ENCODE peak calls at places on chromosomes 5 and 9, in five cellular contexts. One of them, this sample, is unnamed.
A peak's percentile ranks its signal among the peaks of the same experiment; 100 is the strongest.

GRCh38 chr9:28810375-28811075 is 1237.2 kb upstream of the C9orf72 start:
- DNase-seq in GM12891: no peak
- DNase-seq in activated T-cell treated with anti-CD3 and anti-CD28 coated beads for 24 hours: no peak
- DNase-seq in NCI-H1694: no peak
- DNase-seq in H4: peak; percentile 60
- DNase-seq in this sample: no peak

GRCh38 chr9:87529666-87530065 is 32.0 kb downstream of the DAPK1 start:
- DNase-seq in GM12891: no peak
- DNase-seq in NCI-H1694: no peak
- DNase-seq in H4: no peak
- DNase-seq in activated T-cell treated with anti-CD3 and anti-CD28 coated beads for 24 hours: no peak
- DNase-seq in this sample: no peak

GRCh38 chr5:147036691-147037245 is 158.2 kb upstream of the PPP2R2B start:
- DNase-seq in NCI-H1694: no peak
- DNase-seq in GM12891: no peak
- DNase-seq in activated T-cell treated with anti-CD3 and anti-CD28 coated beads for 24 hours: no peak
- DNase-seq in H4: no peak
- DNase-seq in this sample: no peak

GRCh38 chr5:135242021-135242480 is 157.0 kb downstream of the MACROH2A1 start:
- DNase-seq in GM12891: no peak
- DNase-seq in activated T-cell treated with anti-CD3 and anti-CD28 coated beads for 24 hours: no peak
- DNase-seq in H4: peak; percentile 84
- DNase-seq in NCI-H1694: no peak
- DNase-seq in this sample: no peak

GRCh38 chr9:20490246-20490834 is 132.0 kb downstream of the MLLT3 start:
- DNase-seq in GM12891: no peak
- DNase-seq in NCI-H1694: no peak
- DNase-seq in activated T-cell treated with anti-CD3 and anti-CD28 coated beads for 24 hours: no peak
- DNase-seq in H4: no peak
- DNase-seq in this sample: no peak

GRCh38 chr9:98318041-98318790 is 62.8 kb upstream of the TBC1D2 start:
- DNase-seq in activated T-cell treated with anti-CD3 and anti-CD28 coated beads for 24 hours: no peak
- DNase-seq in NCI-H1694: no peak
- DNase-seq in GM12891: no peak
- DNase-seq in H4: no peak
- DNase-seq in this sample: no peak

GRCh38 chr5:144352732-144353317 is 182.2 kb downstream of the KCTD16 start:
- DNase-seq in H4: no peak
- DNase-seq in activated T-cell treated with anti-CD3 and anti-CD28 coated beads for 24 hours: no peak
- DNase-seq in NCI-H1694: no peak
- DNase-seq in GM12891: no peak
- DNase-seq in this sample: no peak

GRCh38 chr5:150441813-150442698 is 7.5 kb downstream of the RPS14 start:
- DNase-seq in activated T-cell treated with anti-CD3 and anti-CD28 coated beads for 24 hours: no peak
- DNase-seq in GM12891: no peak
- DNase-seq in H4: no peak
- DNase-seq in NCI-H1694: no peak
- DNase-seq in this sample: no peak

GRCh38 chr5:23269981-23270380 is 237.4 kb upstream of the PRDM9 start:
- DNase-seq in GM12891: no peak
- DNase-seq in NCI-H1694: no peak
- DNase-seq in activated T-cell treated with anti-CD3 and anti-CD28 coated beads for 24 hours: no peak
- DNase-seq in H4: peak; percentile 49
- DNase-seq in this sample: no peak

GRCh38 chr5:174078416-174078815 is 32.9 kb downstream of the NSG2 start:
- DNase-seq in GM12891: no peak
- DNase-seq in NCI-H1694: no peak
- DNase-seq in H4: no peak
- DNase-seq in activated T-cell treated with anti-CD3 and anti-CD28 coated beads for 24 hours: no peak
- DNase-seq in this sample: no peak

GRCh38 chr9:130360672-130361071 is 84.1 kb upstream of the ASS1 start:
- DNase-seq in GM12891: no peak
- DNase-seq in NCI-H1694: no peak
- DNase-seq in H4: no peak
- DNase-seq in activated T-cell treated with anti-CD3 and anti-CD28 coated beads for 24 hours: no peak
- DNase-seq in this sample: no peak

GRCh38 chr5:120124031-120124430 is 340.1 kb upstream of the PRR16 start:
- DNase-seq in activated T-cell treated with anti-CD3 and anti-CD28 coated beads for 24 hours: no peak
- DNase-seq in NCI-H1694: no peak
- DNase-seq in H4: no peak
- DNase-seq in GM12891: no peak
- DNase-seq in this sample: no peak

GRCh38 chr5:127097288-127097687 is 24.0 kb upstream of the C5orf63 start:
- DNase-seq in H4: no peak
- DNase-seq in activated T-cell treated with anti-CD3 and anti-CD28 coated beads for 24 hours: no peak
- DNase-seq in NCI-H1694: no peak
- DNase-seq in GM12891: no peak
- DNase-seq in this sample: no peak

GRCh38 chr5:17105744-17106450 is 111.5 kb upstream of the BASP1 start:
- DNase-seq in activated T-cell treated with anti-CD3 and anti-CD28 coated beads for 24 hours: no peak
- DNase-seq in H4: peak; percentile 53
- DNase-seq in NCI-H1694: no peak
- DNase-seq in GM12891: no peak
- DNase-seq in this sample: peak; percentile 68

GRCh38 chr9:134321571-134321930 is 4.7 kb upstream of the RXRA start:
- DNase-seq in GM12891: no peak
- DNase-seq in activated T-cell treated with anti-CD3 and anti-CD28 coated beads for 24 hours: no peak
- DNase-seq in H4: no peak
- DNase-seq in NCI-H1694: no peak
- DNase-seq in this sample: peak; percentile 19

GRCh38 chr5:41510176-41510831 is at the start of gene PLCXD3:
- DNase-seq in H4: no peak
- DNase-seq in activated T-cell treated with anti-CD3 and anti-CD28 coated beads for 24 hours: no peak
- DNase-seq in NCI-H1694: peak; percentile 64
- DNase-seq in GM12891: no peak
- DNase-seq in this sample: peak; percentile 76

GRCh38 chr5:135239461-135240282 is 159.4 kb downstream of the MACROH2A1 start:
- DNase-seq in H4: no peak
- DNase-seq in GM12891: no peak
- DNase-seq in activated T-cell treated with anti-CD3 and anti-CD28 coated beads for 24 hours: no peak
- DNase-seq in NCI-H1694: no peak
- DNase-seq in this sample: no peak

GRCh38 chr5:53934126-53934856 is 373.9 kb downstream of the NDUFS4 start:
- DNase-seq in NCI-H1694: no peak
- DNase-seq in activated T-cell treated with anti-CD3 and anti-CD28 coated beads for 24 hours: no peak
- DNase-seq in H4: no peak
- DNase-seq in GM12891: no peak
- DNase-seq in this sample: no peak

GRCh38 chr9:137785704-137786161 is 91.8 kb upstream of the CACNA1B start:
- DNase-seq in GM12891: no peak
- DNase-seq in H4: no peak
- DNase-seq in NCI-H1694: no peak
- DNase-seq in activated T-cell treated with anti-CD3 and anti-CD28 coated beads for 24 hours: no peak
- DNase-seq in this sample: no peak

This sample was measured in cardiac septum.